ENCODE peak calls at places on chromosomes 1 and 21, in seven cellular contexts. Z, U, S, R, B, K and P are unnamed samples.

GRCh38 chr1:83017701-83018100 is 981.2 kb downstream of the TTLL7 start:
- DNase-seq in R (no peak), U (no peak), Z (no peak), S (no peak), K (no peak), B (no peak), P (no peak)

GRCh38 chr1:83872515-83872914 is 126.4 kb downstream of the TTLL7 start:
- DNase-seq in S (no peak), B (no peak), U (no peak), Z (no peak), K (no peak), R (no peak), P (no peak)

GRCh38 chr1:209158851-209159250 is 424.7 kb upstream of the CAMK1G start:
- DNase-seq in S (no peak), K (no peak), U (no peak), B (no peak), R (no peak), Z (no peak), P (no peak)

GRCh38 chr1:60449876-60450275 is 376.3 kb upstream of the C1orf87 start:
- DNase-seq in S (no peak), K (no peak), R (no peak), Z (no peak), B (no peak), U (no peak), P (no peak)

GRCh38 chr21:43718872-43719747 is at the start of gene PDXK:
- DNase-seq in R (peak), Z (peak), K (peak), U (peak), B (peak), S (no peak), P (peak)

GRCh38 chr1:171116676-171117075 is 26.0 kb downstream of the FMO3 start:
- DNase-seq in U (no peak), B (no peak), S (peak), R (no peak), Z (no peak), K (no peak), P (no peak)

GRCh38 chr1:235933483-235934116 is 66.9 kb upstream of the LYST start:
- DNase-seq in R (no peak), S (no peak), U (peak), B (no peak), Z (no peak), K (no peak), P (no peak)

GRCh38 chr21:46324390-46325072 is 575 bp downstream of the PCNT start:
- DNase-seq in S (peak), K (peak), Z (peak), B (peak), R (peak), U (peak), P (peak)

GRCh38 chr1:37890378-37891014 is 31.1 kb upstream of the MTF1 start:
- DNase-seq in B (no peak), S (no peak), Z (no peak), K (no peak), U (no peak), R (peak), P (no peak)

GRCh38 chr1:10889628-10890353 is 93.3 kb upstream of the CASZ1 start:
- DNase-seq in S (no peak), B (no peak), Z (no peak), K (no peak), U (no peak), R (no peak), P (no peak)

GRCh38 chr1:220044683-220045355 is 1.5 kb downstream of the EPRS1 start:
- DNase-seq in Z (no peak), B (no peak), S (no peak), R (no peak), U (no peak), K (no peak), P (no peak)

GRCh38 chr21:41222247-41223068 is 54.5 kb downstream of the BACE2 start:
- DNase-seq in B (no peak), R (no peak), Z (no peak), U (no peak), S (no peak), K (no peak), P (no peak)

GRCh38 chr1:6098303-6099215 is 52.9 kb downstream of the KCNAB2 start:
- DNase-seq in Z (peak), R (no peak), U (peak), K (peak), S (no peak), B (no peak), P (no peak)

GRCh38 chr1:52904590-52905375 is 16.8 kb downstream of the ECHDC2 start:
- DNase-seq in S (no peak), Z (no peak), U (no peak), R (peak), K (no peak), B (peak), P (no peak)

GRCh38 chr1:29201595-29202051 is 19.9 kb upstream of the SRSF4 start:
- DNase-seq in S (no peak), Z (no peak), K (no peak), U (no peak), R (no peak), B (no peak), P (no peak)

GRCh38 chr1:37484325-37485051 is 10.1 kb downstream of the ZC3H12A start:
- DNase-seq in B (no peak), K (no peak), S (no peak), R (no peak), U (peak), Z (no peak), P (no peak)

GRCh38 chr1:66951513-66951912 is 26.7 kb downstream of the MIER1 start:
- DNase-seq in U (no peak), B (no peak), Z (no peak), K (no peak), S (peak), R (no peak), P (no peak)

GRCh38 chr1:58882322-58882951 is 98.6 kb upstream of the JUN start:
- DNase-seq in K (no peak), R (no peak), Z (no peak), U (no peak), S (no peak), B (no peak), P (no peak)

GRCh38 chr21:25967566-25968438 is 202.8 kb downstream of the APP start:
- DNase-seq in B (no peak), Z (no peak), K (no peak), R (no peak), U (no peak), S (no peak), P (no peak)

DNA sequence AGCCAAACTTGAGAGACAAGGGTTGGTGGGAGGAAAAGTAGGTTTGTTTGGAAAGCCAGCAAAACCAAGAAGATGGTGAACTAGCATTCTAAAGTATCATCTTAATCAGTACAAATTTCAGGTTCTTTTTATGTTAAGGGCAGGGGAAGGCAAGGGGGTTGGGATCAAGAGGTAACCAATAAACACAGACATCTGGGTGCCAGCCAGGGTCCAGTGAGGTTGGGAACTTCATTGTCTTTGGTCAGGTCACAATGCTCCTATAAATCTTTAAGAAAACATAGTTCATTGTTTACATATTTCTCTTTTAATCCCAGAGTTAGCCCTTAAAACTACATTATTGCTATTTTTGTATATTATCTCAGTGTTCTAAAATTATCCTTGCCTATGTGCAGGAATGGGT is 126.2 kb upstream of the NR5A2 start:
- DNase-seq in K (no peak), U (no peak), B (no peak), Z (no peak), S (no peak), R (no peak), P (no peak)
- H3K27ac ChIP-seq in K (no peak), U (no peak), B (no peak), Z (no peak), S (no peak), R (no peak), P (no peak)

DNA sequence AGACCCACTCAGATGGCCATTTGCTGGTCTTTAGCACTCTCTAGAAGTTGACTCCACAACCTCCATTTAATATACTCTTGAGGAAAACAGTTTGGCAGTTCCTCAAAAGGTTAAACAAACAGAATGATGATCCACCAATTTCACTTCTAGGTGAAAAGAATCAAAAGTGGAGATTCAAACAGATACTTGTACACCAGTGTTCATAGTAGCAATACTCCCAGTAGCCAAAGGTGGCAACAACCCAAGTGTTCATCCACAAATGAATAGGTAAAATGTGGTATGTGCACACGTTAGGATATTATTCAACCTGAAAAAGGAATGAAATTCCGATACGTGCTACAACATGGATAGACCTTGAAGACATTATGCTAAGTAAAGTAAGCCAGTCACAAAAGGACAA is 6.3 kb downstream of the PRCC start:
- DNase-seq in R (no peak), K (no peak), B (no peak), Z (no peak), S (no peak), U (no peak), P (no peak)
- H3K27ac ChIP-seq in R (no peak), K (no peak), B (no peak), Z (no peak), S (no peak), U (no peak), P (peak)

DNA sequence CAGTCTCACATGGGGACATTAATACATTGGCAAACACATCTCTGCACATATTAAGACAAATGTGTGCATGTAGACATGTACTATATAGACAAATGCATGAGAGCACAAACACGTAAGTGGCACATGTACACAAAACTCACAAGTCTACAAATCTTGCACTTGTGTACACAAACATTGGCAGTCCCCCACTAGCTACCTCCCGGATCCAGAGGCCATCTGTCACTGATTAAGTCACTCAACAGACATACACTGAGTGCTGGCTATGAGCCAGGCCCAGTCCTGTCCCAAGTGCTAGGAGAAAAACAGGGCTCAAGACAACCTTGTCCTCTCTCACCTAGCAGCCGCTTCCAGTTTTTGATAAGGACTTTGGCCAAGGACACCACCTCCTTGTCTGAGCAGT is 7.0 kb downstream of the TCEA3 start:
- DNase-seq in U (no peak), B (no peak), K (peak), S (no peak), R (no peak), Z (no peak), P (no peak)
- H3K27ac ChIP-seq in U (no peak), B (no peak), K (no peak), S (no peak), R (no peak), Z (no peak), P (no peak)

GRCh38 chr1:221604948-221605347 is 136.9 kb downstream of the DUSP10 start:
- DNase-seq in B (no peak), U (no peak), S (no peak), K (no peak), Z (no peak), R (no peak), P (no peak)
- H3K27ac ChIP-seq in B (no peak), U (no peak), S (no peak), K (no peak), Z (no peak), R (no peak), P (no peak)

GRCh38 chr1:162832470-162832869 is 28.5 kb downstream of the CCDC190 start:
- DNase-seq in Z (no peak), R (no peak), K (no peak), U (no peak), B (no peak), S (no peak), P (no peak)
- H3K27ac ChIP-seq in Z (no peak), R (no peak), K (no peak), U (no peak), B (no peak), S (no peak), P (no peak)

GRCh38 chr1:109959632-109959973 is 25.0 kb upstream of the AHCYL1 start:
- DNase-seq in R (no peak), Z (no peak), S (no peak), B (no peak), K (no peak), U (no peak), P (no peak)
- H3K27ac ChIP-seq in R (no peak), Z (no peak), S (peak), B (no peak), K (no peak), U (peak), P (no peak)

GRCh38 chr1:193062698-193063463 is 3.5 kb downstream of the RO60 start:
- DNase-seq in U (no peak), S (no peak), B (no peak), K (no peak), R (no peak), Z (no peak), P (no peak)

GRCh38 chr1:193059282-193060225 is at the start of the genes RO60 and UCHL5:
- DNase-seq in K (peak), S (peak), Z (peak), B (peak), R (peak), U (peak), P (peak)

GRCh38 chr1:193065954-193066353 is 6.5 kb downstream of the RO60 start:
- DNase-seq in U (no peak), R (no peak), K (no peak), S (no peak), B (no peak), Z (no peak), P (no peak)

GRCh38 chr1:193058529-193059281 is 455 bp downstream of the UCHL5 start:
- DNase-seq in B (peak), K (peak), Z (no peak), R (peak), S (no peak), U (peak), P (peak)

DNA sequence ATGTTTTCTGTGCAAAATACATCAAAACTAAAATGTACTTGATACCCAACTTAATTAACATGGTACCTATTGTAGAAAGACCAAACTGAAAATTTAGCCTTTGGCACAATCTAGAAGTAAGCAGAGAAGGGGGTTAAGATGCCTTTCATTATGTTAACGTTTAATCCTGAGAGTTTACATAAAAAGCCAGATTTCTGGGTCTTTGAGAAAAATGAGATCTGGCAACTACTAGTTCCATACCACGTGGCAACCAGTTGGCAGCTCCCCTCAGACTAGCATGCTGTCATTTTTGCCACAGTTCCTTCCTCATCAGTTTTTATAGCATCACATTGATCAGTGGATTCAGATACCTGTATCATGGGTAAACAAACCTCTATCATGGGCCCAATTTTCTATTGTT is 1.5 kb downstream of the RO60 start:
- DNase-seq in R (no peak), S (no peak), B (no peak), Z (no peak), U (no peak), K (no peak), P (no peak)
- H3K27ac ChIP-seq in R (no peak), S (no peak), B (no peak), Z (peak), U (peak), K (no peak), P (no peak)

GRCh38 chr1:21651214-21652042 is 17.7 kb downstream of the RAP1GAP start:
- DNase-seq in S (no peak), B (peak), U (peak), R (peak), K (peak), Z (no peak), P (peak)
- H3K27ac ChIP-seq in S (no peak), B (no peak), U (no peak), R (no peak), K (no peak), Z (peak), P (peak)

GRCh38 chr21:14762309-14762708 is 216.2 kb upstream of the SAMSN1 start:
- DNase-seq in U (no peak), S (no peak), B (no peak), K (no peak), Z (no peak), R (no peak), P (no peak)

GRCh38 chr21:14759285-14759684 is 213.2 kb upstream of the SAMSN1 start:
- DNase-seq in K (no peak), B (no peak), U (no peak), Z (no peak), S (no peak), R (no peak), P (no peak)

GRCh38 chr21:14766241-14766640 is 220.1 kb upstream of the SAMSN1 start:
- DNase-seq in K (no peak), S (no peak), R (peak), U (no peak), Z (no peak), B (no peak), P (no peak)

GRCh38 chr21:14763695-14764064 is 217.6 kb upstream of the SAMSN1 start:
- DNase-seq in Z (no peak), K (no peak), U (no peak), B (no peak), S (no peak), R (no peak), P (no peak)

GRCh38 chr21:14762734-14763694 is 216.9 kb upstream of the SAMSN1 start:
- DNase-seq in U (no peak), S (no peak), K (no peak), Z (no peak), R (no peak), B (no peak), P (no peak)
- H3K27ac ChIP-seq in U (peak), S (no peak), K (no peak), Z (no peak), R (no peak), B (no peak), P (peak)